ENCODE peak calls at places on chromosome 14, in six cellular contexts. One of them, this sample, is unnamed.

GRCh38 chr14:68444449-68445168 is 348.3 kb downstream of the ZFP36L1 start:
- DNase-seq in uterus: no peak
- DNase-seq in frontal cortex: no peak
- DNase-seq in activated gamma-delta T cell treated with anti-CD3 and anti-CD28 coated beads, Interleukin-2, amount 50 U/mL, for 16 hours: no peak
- DNase-seq in Calu3: peak; percentile 22
- DNase-seq in lower leg skin: no peak
- DNase-seq in this sample: no peak

GRCh38 chr14:95561001-95561412 is 26.2 kb downstream of the GLRX5 start:
- DNase-seq in Calu3: peak; percentile 90
- DNase-seq in lower leg skin: peak; percentile 78
- DNase-seq in activated gamma-delta T cell treated with anti-CD3 and anti-CD28 coated beads, Interleukin-2, amount 50 U/mL, for 16 hours: peak; percentile 75
- DNase-seq in frontal cortex: peak; percentile 76
- DNase-seq in uterus: peak; percentile 85
- DNase-seq in this sample: peak; percentile 79

GRCh38 chr14:51209457-51209856 is 30.6 kb upstream of the TMX1 start:
- DNase-seq in activated gamma-delta T cell treated with anti-CD3 and anti-CD28 coated beads, Interleukin-2, amount 50 U/mL, for 16 hours: no peak
- DNase-seq in uterus: no peak
- DNase-seq in frontal cortex: no peak
- DNase-seq in Calu3: no peak
- DNase-seq in lower leg skin: no peak
- DNase-seq in this sample: no peak

GRCh38 chr14:87014854-87015253 is 978.1 kb downstream of the GALC start:
- DNase-seq in Calu3: no peak
- DNase-seq in uterus: no peak
- DNase-seq in activated gamma-delta T cell treated with anti-CD3 and anti-CD28 coated beads, Interleukin-2, amount 50 U/mL, for 16 hours: no peak
- DNase-seq in lower leg skin: no peak
- DNase-seq in frontal cortex: no peak
- DNase-seq in this sample: no peak

GRCh38 chr14:99137913-99138571 is 134.0 kb downstream of the BCL11B start:
- DNase-seq in activated gamma-delta T cell treated with anti-CD3 and anti-CD28 coated beads, Interleukin-2, amount 50 U/mL, for 16 hours: no peak
- DNase-seq in lower leg skin: no peak
- DNase-seq in frontal cortex: no peak
- DNase-seq in Calu3: no peak
- DNase-seq in uterus: no peak
- DNase-seq in this sample: no peak

GRCh38 chr14:74599946-74600345 is 12.1 kb downstream of the LTBP2 start:
- DNase-seq in lower leg skin: no peak
- DNase-seq in uterus: peak; percentile 32
- DNase-seq in Calu3: no peak
- DNase-seq in activated gamma-delta T cell treated with anti-CD3 and anti-CD28 coated beads, Interleukin-2, amount 50 U/mL, for 16 hours: no peak
- DNase-seq in frontal cortex: no peak
- DNase-seq in this sample: no peak

GRCh38 chr14:77542349-77543239 is 44.0 kb upstream of the ISM2 start:
- DNase-seq in activated gamma-delta T cell treated with anti-CD3 and anti-CD28 coated beads, Interleukin-2, amount 50 U/mL, for 16 hours: no peak
- DNase-seq in frontal cortex: no peak
- DNase-seq in uterus: no peak
- DNase-seq in Calu3: no peak
- DNase-seq in lower leg skin: no peak
- DNase-seq in this sample: no peak

GRCh38 chr14:61472025-61472672 is 150.8 kb downstream of the PRKCH start:
- DNase-seq in Calu3: peak; percentile 29
- DNase-seq in uterus: no peak
- DNase-seq in activated gamma-delta T cell treated with anti-CD3 and anti-CD28 coated beads, Interleukin-2, amount 50 U/mL, for 16 hours: no peak
- DNase-seq in frontal cortex: no peak
- DNase-seq in lower leg skin: no peak
- DNase-seq in this sample: peak; percentile 74

GRCh38 chr14:94203473-94204210 is 29.5 kb downstream of the PPP4R4 start:
- DNase-seq in activated gamma-delta T cell treated with anti-CD3 and anti-CD28 coated beads, Interleukin-2, amount 50 U/mL, for 16 hours: no peak
- DNase-seq in lower leg skin: no peak
- DNase-seq in frontal cortex: no peak
- DNase-seq in Calu3: no peak
- DNase-seq in uterus: no peak
- DNase-seq in this sample: no peak

GRCh38 chr14:91143862-91144261 is 30.0 kb downstream of the DGLUCY start:
- DNase-seq in frontal cortex: no peak
- DNase-seq in activated gamma-delta T cell treated with anti-CD3 and anti-CD28 coated beads, Interleukin-2, amount 50 U/mL, for 16 hours: no peak
- DNase-seq in uterus: no peak
- DNase-seq in lower leg skin: no peak
- DNase-seq in Calu3: no peak
- DNase-seq in this sample: no peak

GRCh38 chr14:92693998-92694780 is 54.2 kb downstream of the LGMN start:
- DNase-seq in Calu3: no peak
- DNase-seq in activated gamma-delta T cell treated with anti-CD3 and anti-CD28 coated beads, Interleukin-2, amount 50 U/mL, for 16 hours: no peak
- DNase-seq in frontal cortex: no peak
- DNase-seq in lower leg skin: no peak
- DNase-seq in uterus: no peak
- DNase-seq in this sample: no peak

GRCh38 chr14:26596722-26597030 is 1.2 kb downstream of the NOVA1 start:
- DNase-seq in lower leg skin: no peak
- DNase-seq in activated gamma-delta T cell treated with anti-CD3 and anti-CD28 coated beads, Interleukin-2, amount 50 U/mL, for 16 hours: no peak
- DNase-seq in frontal cortex: no peak
- DNase-seq in uterus: peak; percentile 28
- DNase-seq in Calu3: no peak
- DNase-seq in this sample: no peak

GRCh38 chr14:24595046-24595808 is 14.3 kb downstream of the GZMH start:
- DNase-seq in Calu3: peak; percentile 12
- DNase-seq in uterus: no peak
- DNase-seq in activated gamma-delta T cell treated with anti-CD3 and anti-CD28 coated beads, Interleukin-2, amount 50 U/mL, for 16 hours: no peak
- DNase-seq in lower leg skin: no peak
- DNase-seq in frontal cortex: no peak
- DNase-seq in this sample: no peak

GRCh38 chr14:59098377-59098776 is 90.1 kb upstream of the DAAM1 start:
- DNase-seq in frontal cortex: no peak
- DNase-seq in Calu3: no peak
- DNase-seq in uterus: no peak
- DNase-seq in activated gamma-delta T cell treated with anti-CD3 and anti-CD28 coated beads, Interleukin-2, amount 50 U/mL, for 16 hours: no peak
- DNase-seq in lower leg skin: no peak
- DNase-seq in this sample: no peak

GRCh38 chr14:65164068-65164824 is 61.9 kb upstream of the MAX start:
- DNase-seq in uterus: no peak
- DNase-seq in lower leg skin: no peak
- DNase-seq in frontal cortex: peak; percentile 54
- DNase-seq in Calu3: peak; percentile 55
- DNase-seq in activated gamma-delta T cell treated with anti-CD3 and anti-CD28 coated beads, Interleukin-2, amount 50 U/mL, for 16 hours: no peak
- DNase-seq in this sample: no peak

GRCh38 chr14:75046275-75046674 is 5.0 kb downstream of the MLH3 start:
- DNase-seq in uterus: no peak
- DNase-seq in Calu3: no peak
- DNase-seq in frontal cortex: no peak
- DNase-seq in lower leg skin: no peak
- DNase-seq in activated gamma-delta T cell treated with anti-CD3 and anti-CD28 coated beads, Interleukin-2, amount 50 U/mL, for 16 hours: no peak
- DNase-seq in this sample: no peak

GRCh38 chr14:91801358-91801757 is 66.0 kb downstream of the TC2N start:
- DNase-seq in frontal cortex: no peak
- DNase-seq in Calu3: no peak
- DNase-seq in uterus: no peak
- DNase-seq in activated gamma-delta T cell treated with anti-CD3 and anti-CD28 coated beads, Interleukin-2, amount 50 U/mL, for 16 hours: no peak
- DNase-seq in lower leg skin: no peak
- DNase-seq in this sample: no peak

GRCh38 chr14:33986804-33987203 is 35.9 kb upstream of the EGLN3 start:
- DNase-seq in Calu3: peak; percentile 9
- DNase-seq in uterus: peak; percentile 39
- DNase-seq in lower leg skin: no peak
- DNase-seq in frontal cortex: no peak
- DNase-seq in activated gamma-delta T cell treated with anti-CD3 and anti-CD28 coated beads, Interleukin-2, amount 50 U/mL, for 16 hours: no peak
- DNase-seq in this sample: no peak

GRCh38 chr14:99604766-99605298 is 825 bp upstream of the CCDC85C start:
- DNase-seq in frontal cortex: peak; percentile 50
- DNase-seq in activated gamma-delta T cell treated with anti-CD3 and anti-CD28 coated beads, Interleukin-2, amount 50 U/mL, for 16 hours: no peak
- DNase-seq in Calu3: peak; percentile 39
- DNase-seq in lower leg skin: no peak
- DNase-seq in uterus: no peak
- DNase-seq in this sample: peak; percentile 22

GRCh38 chr14:54329082-54329695 is 67.6 kb upstream of the CDKN3 start:
- DNase-seq in Calu3: peak; percentile 50
- DNase-seq in uterus: peak; percentile 20
- DNase-seq in lower leg skin: peak; percentile 15
- DNase-seq in activated gamma-delta T cell treated with anti-CD3 and anti-CD28 coated beads, Interleukin-2, amount 50 U/mL, for 16 hours: no peak
- DNase-seq in frontal cortex: peak; percentile 28
- DNase-seq in this sample: no peak